ENCODE peak calls at places on chromosomes 16 and 17, in five cellular contexts. V is germinal center, N is activated T-cell treated with anti-CD3 and anti-CD28 coated beads for 48 hours, D is choroid plexus epithelial cell, F is hepatic stellate cell. S is an unnamed sample.

GRCh38 chr17:83175551-83176271 is 96.3 kb downstream of the METRNL start:
- DNase-seq in N (no peak), D (no peak), V (no peak), F (no peak), S (no peak)

GRCh38 chr16:89498839-89499238 is 8.5 kb upstream of the ANKRD11 start:
- DNase-seq in N (no peak), F (no peak), D (no peak), V (no peak), S (no peak)

GRCh38 chr16:47970291-47970931 is 185.4 kb downstream of the ABCC12 start:
- DNase-seq in N (no peak), F (no peak), V (no peak), D (peak; percentile 69), S (peak; percentile 13)

GRCh38 chr17:39739885-39740356 is 2.2 kb downstream of the GRB7 start:
- DNase-seq in F (no peak), N (no peak), V (no peak), D (no peak), S (no peak)

GRCh38 chr16:1125471-1125870 is 27.4 kb upstream of the CACNA1H start:
- DNase-seq in D (peak; percentile 24), F (peak; percentile 84), N (peak; percentile 20), V (no peak), S (no peak)

GRCh38 chr16:84482001-84482891 is 22.2 kb downstream of the MEAK7 start:
- DNase-seq in N (no peak), V (no peak), D (no peak), F (no peak), S (no peak)

GRCh38 chr16:27264151-27264550 is 4.4 kb downstream of the NSMCE1 start:
- DNase-seq in V (no peak), N (no peak), F (peak; percentile 24), D (peak; percentile 86), S (no peak)

GRCh38 chr16:48381201-48381600 is 4.0 kb downstream of the SIAH1 start:
- DNase-seq in V (no peak), F (no peak), N (no peak), D (peak; percentile 73), S (no peak)

GRCh38 chr17:5951912-5952311 is 118.3 kb upstream of the WSCD1 start:
- DNase-seq in F (no peak), N (no peak), D (no peak), V (no peak), S (no peak)

GRCh38 chr17:42979511-42980273 is at the start of gene PTGES3L:
- DNase-seq in N (peak; percentile 25), V (peak; percentile 55), D (peak; percentile 44), F (peak; percentile 81), S (no peak)

GRCh38 chr17:50117202-50118040 is 12.5 kb downstream of the SAMD14 start:
- DNase-seq in V (peak; percentile 69), F (no peak), D (peak; percentile 56), N (peak; percentile 69), S (no peak)

GRCh38 chr17:18958611-18959010 is 6.6 kb downstream of the SLC5A10 start:
- DNase-seq in D (no peak), N (no peak), F (no peak), V (no peak), S (no peak)

GRCh38 chr17:67326440-67326839 is 39.9 kb downstream of the PSMD12 start:
- DNase-seq in D (no peak), V (no peak), F (no peak), N (no peak), S (no peak)